ENCODE peak calls at places on chromosome 6, in four cellular contexts. One of them, this sample, is unnamed.
A peak's percentile ranks its signal among the peaks of the same experiment; 100 is the strongest.

GRCh38 chr6:130962951-130963350 is 100.1 kb downstream of the EPB41L2 start:
- DNase-seq in OCI-LY7: peak; percentile 6
- DNase-seq in pancreas: no peak
- DNase-seq in CD8-positive, alpha-beta memory T cell: no peak
- DNase-seq in this sample: no peak

GRCh38 chr6:23228439-23229024 is 659.2 kb downstream of the HDGFL1 start:
- DNase-seq in OCI-LY7: no peak
- DNase-seq in pancreas: no peak
- DNase-seq in CD8-positive, alpha-beta memory T cell: no peak
- DNase-seq in this sample: no peak

GRCh38 chr6:131631625-131632284 is 3.7 kb upstream of the MED23 start:
- DNase-seq in OCI-LY7: no peak
- DNase-seq in CD8-positive, alpha-beta memory T cell: no peak
- DNase-seq in pancreas: no peak
- DNase-seq in this sample: no peak

GRCh38 chr6:110063864-110064263 is 85.8 kb downstream of the GPR6 start:
- DNase-seq in OCI-LY7: no peak
- DNase-seq in pancreas: no peak
- DNase-seq in CD8-positive, alpha-beta memory T cell: no peak
- DNase-seq in this sample: peak; percentile 37

GRCh38 chr6:111808493-111808892 is 64.8 kb downstream of the FYN start:
- DNase-seq in pancreas: no peak
- DNase-seq in OCI-LY7: no peak
- DNase-seq in CD8-positive, alpha-beta memory T cell: no peak
- DNase-seq in this sample: no peak

GRCh38 chr6:64254558-64254957 is 619.0 kb downstream of the PHF3 start:
- DNase-seq in pancreas: no peak
- DNase-seq in OCI-LY7: no peak
- DNase-seq in CD8-positive, alpha-beta memory T cell: no peak
- DNase-seq in this sample: no peak

GRCh38 chr6:170448317-170448716 is 104.8 kb downstream of the PSMB1 start:
- DNase-seq in CD8-positive, alpha-beta memory T cell: no peak
- DNase-seq in OCI-LY7: no peak
- DNase-seq in pancreas: no peak
- DNase-seq in this sample: no peak

GRCh38 chr6:143271024-143271423 is 179.5 kb downstream of the ADAT2 start:
- DNase-seq in CD8-positive, alpha-beta memory T cell: no peak
- DNase-seq in pancreas: no peak
- DNase-seq in OCI-LY7: no peak
- DNase-seq in this sample: no peak

GRCh38 chr6:14521141-14521540 is 403.6 kb downstream of the CD83 start:
- DNase-seq in pancreas: no peak
- DNase-seq in OCI-LY7: no peak
- DNase-seq in CD8-positive, alpha-beta memory T cell: no peak
- DNase-seq in this sample: no peak

GRCh38 chr6:93120154-93120742 is 299.1 kb downstream of the EPHA7 start:
- DNase-seq in OCI-LY7: no peak
- DNase-seq in pancreas: no peak
- DNase-seq in CD8-positive, alpha-beta memory T cell: no peak
- DNase-seq in this sample: no peak

GRCh38 chr6:40586369-40586768 is 795 bp downstream of the LRFN2 start:
- DNase-seq in pancreas: no peak
- DNase-seq in OCI-LY7: no peak
- DNase-seq in CD8-positive, alpha-beta memory T cell: no peak
- DNase-seq in this sample: no peak

GRCh38 chr6:40588070-40588384 is 863 bp upstream of the LRFN2 start:
- DNase-seq in CD8-positive, alpha-beta memory T cell: no peak
- DNase-seq in OCI-LY7: no peak
- DNase-seq in pancreas: no peak
- DNase-seq in this sample: no peak

GRCh38 chr6:40585661-40586269 is 1.4 kb downstream of the LRFN2 start:
- DNase-seq in OCI-LY7: no peak
- DNase-seq in CD8-positive, alpha-beta memory T cell: no peak
- DNase-seq in pancreas: no peak
- DNase-seq in this sample: no peak

GRCh38 chr6:40587240-40588069 is at the start of gene LRFN2:
- DNase-seq in OCI-LY7: no peak
- DNase-seq in CD8-positive, alpha-beta memory T cell: peak; percentile 30
- DNase-seq in pancreas: peak; percentile 94
- DNase-seq in this sample: peak; percentile 63

DNA sequence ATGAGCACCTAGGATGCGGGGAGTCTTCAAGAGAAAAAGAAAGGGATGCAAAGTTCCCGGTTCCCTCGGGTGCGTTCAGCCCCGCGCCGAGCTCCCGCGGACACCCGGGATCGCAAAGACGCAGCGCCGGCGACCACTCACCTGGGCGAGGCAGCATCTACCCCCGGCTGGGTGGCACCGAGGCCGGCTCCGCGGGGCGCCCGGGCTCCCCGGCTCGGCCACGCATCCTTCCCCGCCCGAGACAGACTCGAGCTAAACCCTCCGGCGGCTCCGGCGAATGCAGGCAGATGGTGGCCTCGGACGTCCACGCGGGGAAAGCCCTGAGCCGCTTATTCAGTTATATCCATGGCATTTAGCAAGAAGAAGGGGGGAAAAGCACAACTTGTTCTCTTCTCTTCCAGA is 363 bp downstream of the LRFN2 start:
- DNase-seq in OCI-LY7: no peak
- DNase-seq in CD8-positive, alpha-beta memory T cell: no peak
- DNase-seq in pancreas: peak; percentile 66
- DNase-seq in this sample: no peak
- H3K4me3 ChIP-seq in OCI-LY7: no peak overlapping the region
- H3K4me3 ChIP-seq in CD8-positive, alpha-beta memory T cell: peak overlapping the region; percentile 39
- H3K4me3 ChIP-seq in pancreas: peak overlapping the region; percentile 26
- H3K4me3 ChIP-seq in this sample: no peak overlapping the region

GRCh38 chr6:2970034-2970685 is 1.2 kb downstream of the SERPINB6 start:
- DNase-seq in CD8-positive, alpha-beta memory T cell: no peak
- DNase-seq in pancreas: peak; percentile 33
- DNase-seq in OCI-LY7: no peak
- DNase-seq in this sample: no peak
- H3K4me3 ChIP-seq in CD8-positive, alpha-beta memory T cell: peak overlapping the region; percentile 54
- H3K4me3 ChIP-seq in pancreas: peak overlapping the region; percentile 90
- H3K4me3 ChIP-seq in OCI-LY7: no peak overlapping the region
- H3K4me3 ChIP-seq in this sample: no peak overlapping the region

GRCh38 chr6:21597706-21598273 is 4.2 kb downstream of the SOX4 start:
- DNase-seq in OCI-LY7: no peak
- DNase-seq in pancreas: no peak
- DNase-seq in CD8-positive, alpha-beta memory T cell: no peak
- DNase-seq in this sample: no peak
- H3K4me3 ChIP-seq in OCI-LY7: peak overlapping the region; percentile 94
- H3K4me3 ChIP-seq in pancreas: peak overlapping the region; percentile 66
- H3K4me3 ChIP-seq in CD8-positive, alpha-beta memory T cell: no peak overlapping the region
- H3K4me3 ChIP-seq in this sample: peak overlapping the region; percentile 96

GRCh38 chr6:108741346-108741989 is 106.8 kb upstream of the ARMC2 start:
- DNase-seq in OCI-LY7: no peak
- DNase-seq in CD8-positive, alpha-beta memory T cell: no peak
- DNase-seq in pancreas: no peak
- DNase-seq in this sample: no peak
- H3K4me3 ChIP-seq in OCI-LY7: no peak overlapping the region
- H3K4me3 ChIP-seq in CD8-positive, alpha-beta memory T cell: no peak overlapping the region
- H3K4me3 ChIP-seq in pancreas: no peak overlapping the region
- H3K4me3 ChIP-seq in this sample: no peak overlapping the region

GRCh38 chr6:42045538-42046460 is 4.5 kb upstream of the TAF8 start:
- DNase-seq in CD8-positive, alpha-beta memory T cell: peak; percentile 62
- DNase-seq in pancreas: peak; percentile 83
- DNase-seq in OCI-LY7: peak; percentile 67
- DNase-seq in this sample: peak; percentile 71
- H3K4me3 ChIP-seq in CD8-positive, alpha-beta memory T cell: peak overlapping the region; percentile 79
- H3K4me3 ChIP-seq in pancreas: no peak overlapping the region
- H3K4me3 ChIP-seq in OCI-LY7: peak overlapping the region; percentile 82
- H3K4me3 ChIP-seq in this sample: no peak overlapping the region